ENCODE peak calls at places on chromosomes 2 and 18, in four cellular contexts. C is HFFc6, J is ovary, K is endothelial cell of umbilical vein. G is an unnamed sample.
A peak's percentile ranks its signal among the peaks of the same experiment; 100 is the strongest.

GRCh38 chr18:75248426-75249191 is 38.0 kb downstream of the TSHZ1 start:
- DNase-seq in C (no peak), J (no peak), K (no peak), G (no peak)

GRCh38 chr2:8684421-8684884 is 2.6 kb downstream of the ID2 start:
- DNase-seq in C (no peak), J (peak; percentile 37), K (peak; percentile 11), G (no peak)

GRCh38 chr18:8757598-8757997 is 52.2 kb downstream of the MTCL1 start:
- DNase-seq in C (no peak), J (no peak), K (no peak), G (no peak)

GRCh38 chr2:215693269-215693998 is 257.6 kb upstream of the FN1 start:
- DNase-seq in C (peak; percentile 57), J (peak; percentile 46), K (peak; percentile 85), G (no peak)

GRCh38 chr2:26816893-26817292 is 31.0 kb downstream of the CENPA start:
- DNase-seq in C (no peak), J (no peak), K (no peak), G (no peak)

GRCh38 chr2:170554278-170554955 is 160.7 kb upstream of the SP5 start:
- DNase-seq in C (no peak), J (peak; percentile 19), K (peak; percentile 90), G (no peak)

GRCh38 chr18:56815926-56816325 is 164.8 kb downstream of the WDR7 start:
- DNase-seq in C (no peak), J (no peak), K (no peak), G (no peak)

GRCh38 chr2:226080323-226080722 is 680.8 kb downstream of the NYAP2 start:
- DNase-seq in C (peak; percentile 42), J (no peak), K (no peak), G (no peak)

GRCh38 chr2:198045227-198045626 is 240.8 kb downstream of the PLCL1 start:
- DNase-seq in C (no peak), J (no peak), K (no peak), G (no peak)

GRCh38 chr2:146992057-146992456 is 852.8 kb upstream of the ACVR2A start:
- DNase-seq in C (no peak), J (no peak), K (no peak), G (no peak)

DNA sequence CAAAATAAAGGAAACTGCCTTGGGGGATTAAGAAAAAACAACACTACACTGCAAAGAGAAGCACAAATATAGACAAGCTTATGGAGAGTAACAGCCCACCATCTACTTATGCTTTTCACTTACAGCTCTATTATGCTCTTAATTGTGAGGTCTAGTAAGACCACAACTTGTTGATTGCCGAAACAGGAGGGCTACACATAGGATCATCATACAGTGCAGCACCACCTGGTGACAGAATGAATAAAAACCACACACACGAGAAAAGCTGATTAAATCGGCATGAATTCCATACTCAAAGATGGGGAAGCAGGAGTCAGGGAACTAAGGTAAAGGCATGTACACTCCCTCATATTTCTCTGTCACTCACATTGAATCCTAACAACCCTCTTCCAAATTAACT is 259.2 kb downstream of the IKZF2 start:
- DNase-seq in C (peak; percentile 49), J (no peak), K (peak; percentile 60), G (no peak)
- TF ChIP-seq CTCF in C (peak; percentile 78), J (no peak), K (peak; percentile 38), G (peak; percentile 46)

GRCh38 chr2:182761903-182762302 is 45.8 kb downstream of the DNAJC10 start:
- DNase-seq in C (no peak), J (no peak), K (peak; percentile 39), G (no peak)
- TF ChIP-seq CTCF in C (peak; percentile 6), J (no peak), K (no peak), G (no peak)

GRCh38 chr2:116211719-116212118 is 1602.8 kb upstream of the DDX18 start:
- DNase-seq in C (no peak), J (no peak), K (no peak), G (no peak)
- TF ChIP-seq CTCF in C (no peak), J (no peak), K (no peak), G (no peak)

GRCh38 chr2:96528680-96529375 is 7.7 kb upstream of the ARID5A start:
- DNase-seq in C (no peak), J (no peak), K (no peak), G (no peak)
- TF ChIP-seq CTCF in C (peak; percentile 38), J (no peak), K (peak; percentile 8), G (peak; percentile 23)

DNA sequence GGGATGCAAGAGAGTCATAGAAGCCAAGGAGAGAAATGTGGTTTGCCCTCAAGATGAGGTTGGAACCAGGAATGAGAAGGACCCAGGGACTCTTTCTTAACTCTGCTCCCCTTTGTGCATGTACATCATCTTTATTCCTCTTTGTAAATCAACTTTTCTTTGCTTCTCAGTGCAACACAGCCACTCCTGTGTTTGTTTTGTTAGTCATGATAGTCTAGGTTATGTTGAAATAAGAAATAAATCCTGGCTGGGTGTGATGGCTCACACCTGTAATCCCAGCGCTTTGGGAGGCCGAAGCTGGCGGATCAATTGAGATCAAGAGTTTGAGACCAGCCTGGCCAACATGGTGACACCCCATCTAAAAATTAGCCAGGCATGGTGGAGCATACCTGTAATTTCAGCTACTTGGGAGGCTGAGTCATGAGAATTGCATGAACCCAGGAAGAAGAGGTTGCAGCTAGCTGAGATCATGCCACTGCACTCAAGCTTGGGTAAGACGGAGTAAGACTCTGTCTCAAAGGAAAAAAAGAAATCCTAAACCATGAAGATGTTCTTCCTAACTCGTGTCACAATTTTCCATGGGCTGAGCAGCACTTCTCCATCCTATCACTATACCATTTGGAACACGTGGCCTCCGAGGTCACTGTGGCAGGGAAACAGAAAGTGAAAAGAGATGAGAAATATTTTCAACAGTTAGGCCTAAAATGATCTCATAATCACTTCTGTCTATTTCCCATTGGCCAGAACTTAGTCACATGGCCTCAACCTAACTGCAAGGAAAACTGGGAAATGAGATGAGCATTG is 73.0 kb upstream of the TMEM17 start:
- DNase-seq in C (peak; percentile 73), J (no peak), K (peak; percentile 21), G (no peak)
- TF ChIP-seq CTCF in C (no peak), J (no peak), K (no peak), G (no peak)

GRCh38 chr2:53035153-53035552 is 732.5 kb upstream of the CHAC2 start:
- DNase-seq in C (no peak), J (no peak), K (no peak), G (no peak)

GRCh38 chr2:53036196-53036595 is 731.4 kb upstream of the CHAC2 start:
- DNase-seq in C (peak; percentile 68), J (no peak), K (no peak), G (no peak)

DNA sequence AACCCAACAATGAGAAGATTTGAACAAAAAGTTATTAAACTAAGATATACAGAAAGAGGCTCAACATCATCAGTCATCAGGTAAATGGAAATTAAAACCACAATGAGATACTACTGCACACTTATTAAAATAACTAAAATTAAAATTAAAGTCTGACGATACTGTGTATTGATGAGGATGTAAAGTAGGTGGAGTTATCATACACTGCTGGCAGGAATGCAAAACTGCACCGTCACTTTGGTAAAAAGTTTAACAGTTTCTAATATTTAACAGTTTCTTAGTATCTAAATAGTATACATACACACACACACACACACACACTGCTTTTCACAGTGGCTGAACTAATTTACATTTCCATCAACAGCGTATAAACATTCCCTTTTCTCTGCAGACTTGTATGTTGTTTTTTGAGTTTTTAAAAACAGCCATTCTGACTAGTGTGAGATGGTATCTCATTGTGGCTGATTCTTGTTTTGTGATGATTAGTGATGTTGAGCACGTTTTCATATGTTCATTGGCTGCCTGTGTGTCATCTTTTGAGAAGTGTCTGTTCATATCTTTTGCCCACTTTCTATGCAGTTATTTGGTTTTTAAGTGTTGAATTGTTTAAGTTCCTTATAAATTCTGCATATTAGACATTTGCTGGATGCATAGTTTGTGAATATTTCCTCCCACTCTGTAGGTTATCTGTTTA is 726.9 kb upstream of the CHAC2 start:
- DNase-seq in C (peak; percentile 21), J (no peak), K (no peak), G (no peak)
- TF ChIP-seq CTCF in C (peak; percentile 65), J (no peak), K (no peak), G (no peak)

GRCh38 chr2:45729753-45730512 is 78.5 kb downstream of the PRKCE start:
- DNase-seq in C (no peak), J (no peak), K (peak; percentile 12), G (peak; percentile 52)
- TF ChIP-seq CTCF in C (peak; percentile 45), J (no peak), K (peak; percentile 18), G (peak; percentile 54)

GRCh38 chr2:60503923-60504514 is 49.4 kb downstream of the BCL11A start:
- DNase-seq in C (no peak), J (no peak), K (no peak), G (no peak)
- TF ChIP-seq CTCF in C (no peak), J (no peak), K (no peak), G (peak; percentile 40)

GRCh38 chr2:171883275-171883893 is 10.7 kb downstream of the SLC25A12 start:
- DNase-seq in C (no peak), J (no peak), K (no peak), G (no peak)

GRCh38 chr2:171880774-171881173 is 13.3 kb downstream of the SLC25A12 start:
- DNase-seq in C (no peak), J (no peak), K (no peak), G (no peak)

GRCh38 chr2:171879865-171880264 is 14.2 kb downstream of the SLC25A12 start:
- DNase-seq in C (no peak), J (no peak), K (no peak), G (no peak)

GRCh38 chr2:171878481-171878993 is 15.5 kb downstream of the SLC25A12 start:
- DNase-seq in C (peak; percentile 51), J (no peak), K (peak; percentile 22), G (no peak)

GRCh38 chr2:171882095-171882769 is 11.8 kb downstream of the SLC25A12 start:
- DNase-seq in C (no peak), J (no peak), K (no peak), G (no peak)
- TF ChIP-seq CTCF in C (no peak), J (no peak), K (no peak), G (no peak)

DNA sequence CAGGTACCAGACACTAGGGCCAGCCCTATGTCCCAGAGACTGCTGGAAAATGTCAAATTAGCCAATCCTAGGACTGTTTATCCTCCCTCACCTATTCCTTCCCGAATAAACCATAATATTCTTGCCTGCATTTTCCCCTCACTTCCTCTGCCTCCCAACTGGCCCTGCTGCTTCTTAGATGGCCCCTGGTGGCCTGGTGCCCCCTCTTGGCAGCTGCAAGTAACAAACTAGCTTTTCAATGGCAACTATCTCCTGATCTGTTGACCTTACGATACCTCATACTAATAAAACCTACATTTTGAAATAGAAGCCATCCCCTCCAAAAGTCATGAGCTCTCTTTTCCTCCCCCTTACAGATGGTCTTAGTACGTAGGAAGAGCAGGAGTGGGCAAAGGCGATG is 132.0 kb downstream of the ALPK2 start:
- DNase-seq in C (no peak), J (no peak), K (no peak), G (no peak)
- TF ChIP-seq CTCF in C (peak; percentile 39), J (no peak), K (peak; percentile 24), G (peak; percentile 22)